ENCODE peak calls at places on chromosomes 13 and 19, in four cellular contexts. Q is H9, N is IMR-90, Z is neuronal stem cell. G is an unnamed sample.

GRCh38 chr13:97274782-97275252 is 52.7 kb downstream of the MBNL2 start:
- DNase-seq in N (peak; percentile 87), Q (no peak), Z (no peak), G (no peak)

GRCh38 chr13:100941811-100942361 is 267.3 kb upstream of the TMTC4 start:
- DNase-seq in N (peak; percentile 1), Q (no peak), Z (no peak), G (peak; percentile 50)

GRCh38 chr19:7736148-7736547 is 4.2 kb upstream of the CLEC4G start:
- DNase-seq in N (no peak), Q (no peak), Z (no peak), G (no peak)

GRCh38 chr19:34573226-34573864 is 91.8 kb downstream of the WTIP start:
- DNase-seq in Q (no peak), N (no peak), Z (no peak), G (no peak)

GRCh38 chr13:100254002-100254401 is 165.1 kb downstream of the PCCA start:
- DNase-seq in Q (no peak), Z (no peak), N (no peak), G (no peak)

GRCh38 chr13:107993239-107993948 is 221.9 kb downstream of the LIG4 start:
- DNase-seq in Z (no peak), Q (no peak), N (no peak), G (no peak)

GRCh38 chr19:10419646-10420443 is 493 bp upstream of the PDE4A start:
- DNase-seq in Q (peak; percentile 97), Z (peak; percentile 90), N (peak; percentile 61), G (peak; percentile 98)

GRCh38 chr19:50486823-50487515 is 10.3 kb upstream of the GARIN5A start:
- DNase-seq in Q (peak; percentile 88), Z (no peak), N (peak; percentile 19), G (peak; percentile 95)

GRCh38 chr19:10450853-10451609 is 30.7 kb downstream of the PDE4A start:
- DNase-seq in Q (peak; percentile 94), Z (no peak), N (no peak), G (peak; percentile 55)

GRCh38 chr19:54248016-54248601 is 5.5 kb upstream of the LILRA6 start:
- DNase-seq in Z (no peak), Q (no peak), N (peak; percentile 26), G (no peak)

GRCh38 chr13:23558675-23559536 is 11.3 kb upstream of the TNFRSF19 start:
- DNase-seq in Z (no peak), N (peak; percentile 92), Q (no peak), G (peak; percentile 34)

GRCh38 chr19:3944018-3944721 is 11.3 kb downstream of the NMRK2 start:
- DNase-seq in N (no peak), Z (no peak), Q (no peak), G (no peak)

GRCh38 chr13:105638446-105638845 is 897.0 kb downstream of the EFNB2 start:
- DNase-seq in Z (no peak), Q (no peak), N (peak; percentile 8), G (no peak)

GRCh38 chr19:38900220-38900629 is 456 bp downstream of the NFKBIB start:
- DNase-seq in Q (no peak), N (no peak), Z (no peak), G (no peak)

GRCh38 chr13:39263531-39263930 is 225.3 kb downstream of the NHLRC3 start:
- DNase-seq in N (no peak), Q (no peak), Z (no peak), G (no peak)

GRCh38 chr13:31773538-31773937 is 34.2 kb downstream of the RXFP2 start:
- DNase-seq in N (peak; percentile 91), Z (no peak), Q (no peak), G (no peak)

GRCh38 chr13:98155475-98156111 is 12.7 kb downstream of the FARP1 start:
- DNase-seq in Q (no peak), N (peak; percentile 91), Z (no peak), G (no peak)

GRCh38 chr13:74210693-74211393 is 76.6 kb upstream of the KLF12 start:
- DNase-seq in N (peak; percentile 98), Z (no peak), Q (no peak), G (no peak)

GRCh38 chr19:46692918-46693722 is 23.8 kb downstream of the PRKD2 start:
- DNase-seq in N (no peak), Q (no peak), Z (no peak), G (no peak)
- H2AK5ac ChIP-seq in N (no peak overlapping the region), Q (no peak overlapping the region), Z (no peak overlapping the region), G (no peak overlapping the region)

DNA sequence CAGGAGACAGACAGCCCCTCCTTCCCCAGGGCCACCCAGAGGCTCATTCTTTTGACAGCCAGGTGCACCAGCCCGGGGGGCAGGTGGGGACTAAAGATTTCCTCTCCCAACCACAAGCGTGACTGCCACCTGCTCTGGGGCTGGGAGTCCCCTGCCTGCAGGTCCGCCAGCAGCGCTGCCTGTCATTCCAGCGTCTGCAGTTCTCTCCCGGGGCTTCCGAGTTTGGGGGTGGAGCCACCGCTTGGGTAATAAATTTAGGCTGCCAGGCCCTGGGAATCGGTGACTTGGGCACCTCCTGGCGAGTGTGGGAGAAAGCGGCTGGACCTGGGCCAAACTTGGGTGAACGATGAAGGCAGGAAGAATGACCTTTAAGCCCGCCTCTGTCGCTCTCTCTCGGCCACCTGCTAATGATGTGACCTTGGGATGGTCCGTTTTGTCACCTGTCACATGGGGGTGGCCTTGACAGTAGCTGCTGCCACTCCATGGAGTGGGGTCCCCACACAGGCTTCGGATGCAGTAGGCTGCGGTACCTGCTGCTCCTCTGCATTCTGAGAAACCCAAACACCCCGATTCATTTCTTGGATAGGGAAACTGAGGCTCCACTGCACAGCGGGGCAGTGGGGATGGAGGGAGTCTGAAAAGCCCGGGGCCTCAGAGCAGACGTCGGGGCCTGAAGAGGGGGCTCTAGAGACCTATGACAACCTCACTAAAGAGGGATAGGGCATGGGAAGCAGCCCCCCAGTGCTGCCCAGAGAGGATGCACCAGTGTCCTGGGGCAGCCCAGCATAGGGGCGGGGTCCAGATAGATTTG is 12.8 kb downstream of the FUT6 start:
- DNase-seq in Z (peak; percentile 32), N (no peak), Q (peak; percentile 84), G (peak; percentile 76)
- H2AK5ac ChIP-seq in Z (peak overlapping the region; percentile 94), N (peak overlapping the region; percentile 66), Q (no peak overlapping the region), G (no peak overlapping the region)

GRCh38 chr19:48770734-48771472 is 15.6 kb downstream of the FGF21 start:
- DNase-seq in Q (no peak), N (no peak), Z (no peak), G (peak; percentile 19)
- H2AK5ac ChIP-seq in Q (no peak overlapping the region), N (no peak overlapping the region), Z (no peak overlapping the region), G (no peak overlapping the region)

GRCh38 chr13:25059943-25060342 is 36.0 kb upstream of the PABPC3 start:
- DNase-seq in N (no peak), Z (no peak), Q (no peak), G (no peak)
- H2AK5ac ChIP-seq in N (no peak overlapping the region), Z (no peak overlapping the region), Q (no peak overlapping the region), G (no peak overlapping the region)

G was measured in mesendoderm.